ENCODE peak calls at places on chromosomes 12 and 14, in ten cellular contexts. N, Y, A, G, W, V, Q, S, I and K are unnamed samples.

GRCh38 chr12:53172352-53172751 is 8.2 kb upstream of the ZNF740 start:
- DNase-seq in N (no peak), Y (no peak), A (no peak), G (no peak), W (no peak), V (peak; percentile 81), Q (no peak), S (no peak), I (no peak), K (no peak)

GRCh38 chr12:96255077-96255476 is 60.9 kb downstream of the ELK3 start:
- DNase-seq in N (no peak), Y (no peak), A (no peak), G (no peak), W (no peak), V (peak; percentile 57), Q (no peak), S (no peak), I (peak; percentile 81), K (no peak)

GRCh38 chr12:15428632-15429031 is 106.3 kb downstream of the PTPRO start:
- DNase-seq in N (no peak), Y (no peak), A (no peak), G (no peak), W (no peak), V (no peak), Q (no peak), S (no peak), I (no peak), K (no peak)

GRCh38 chr12:57226588-57227314 is 2.8 kb upstream of the SHMT2 start:
- DNase-seq in N (no peak), Y (no peak), A (peak; percentile 55), G (no peak), W (no peak), V (no peak), Q (no peak), S (no peak), I (no peak), K (peak; percentile 31)

GRCh38 chr12:12439636-12440035 is 82.8 kb downstream of the BORCS5 start:
- DNase-seq in N (no peak), Y (peak; percentile 77), A (no peak), G (no peak), W (no peak), V (peak; percentile 91), Q (no peak), S (no peak), I (no peak), K (peak; percentile 45)

GRCh38 chr12:66516133-66516532 is 162.7 kb downstream of the GRIP1 start:
- DNase-seq in N (no peak), Y (no peak), A (peak; percentile 5), G (no peak), W (no peak), V (no peak), Q (no peak), S (no peak), I (no peak), K (no peak)

GRCh38 chr14:56099081-56099797 is 19.0 kb upstream of the PELI2 start:
- DNase-seq in N (no peak), Y (no peak), A (no peak), G (no peak), W (no peak), V (no peak), Q (no peak), S (no peak), I (no peak), K (no peak)

GRCh38 chr12:55847033-55847432 is 4.3 kb upstream of the MMP19 start:
- DNase-seq in N (no peak), Y (no peak), A (no peak), G (no peak), W (no peak), V (peak; percentile 83), Q (no peak), S (no peak), I (peak; percentile 67), K (no peak)

GRCh38 chr14:22780941-22781605 is 14.6 kb downstream of the OXA1L start:
- DNase-seq in N (no peak), Y (no peak), A (no peak), G (no peak), W (no peak), V (peak; percentile 5), Q (no peak), S (no peak), I (no peak), K (no peak)

GRCh38 chr14:87898301-87898700 is 94.7 kb downstream of the GALC start:
- DNase-seq in N (no peak), Y (no peak), A (no peak), G (no peak), W (no peak), V (peak; percentile 0), Q (no peak), S (no peak), I (no peak), K (no peak)

GRCh38 chr12:94769040-94769420 is 118.7 kb upstream of the TMCC3 start:
- DNase-seq in N (no peak), Y (no peak), A (no peak), G (no peak), W (no peak), V (no peak), Q (peak; percentile 73), S (no peak), I (no peak), K (peak; percentile 31)

GRCh38 chr12:91189526-91189925 is 6.9 kb upstream of the DCN start:
- DNase-seq in N (no peak), Y (no peak), A (no peak), G (no peak), W (no peak), V (peak; percentile 65), Q (no peak), S (no peak), I (no peak), K (no peak)

GRCh38 chr12:48946206-48946605 is 11.1 kb downstream of the ARF3 start:
- DNase-seq in N (no peak), Y (no peak), A (no peak), G (no peak), W (no peak), V (peak; percentile 72), Q (no peak), S (no peak), I (no peak), K (no peak)

GRCh38 chr12:116910645-116911449 is at the start of gene FBXW8:
- DNase-seq in N (peak; percentile 15), Y (peak; percentile 86), A (peak; percentile 87), G (peak; percentile 48), W (peak; percentile 69), V (peak; percentile 66), Q (peak; percentile 66), S (peak; percentile 76), I (peak; percentile 83), K (peak; percentile 75)
- TF ChIP-seq POLR2A in N (no peak), Y (peak; percentile 81), A (peak; percentile 66), G (peak; percentile 56), W (peak; percentile 11), V (peak; percentile 84), Q (no peak), S (peak; percentile 54), I (peak; percentile 43), K (peak; percentile 39)

GRCh38 chr12:69238589-69239285 is 632 bp upstream of the CPSF6 start:
- DNase-seq in N (no peak), Y (no peak), A (no peak), G (no peak), W (no peak), V (no peak), Q (no peak), S (no peak), I (no peak), K (no peak)
- TF ChIP-seq POLR2A in N (no peak), Y (no peak), A (no peak), G (no peak), W (no peak), V (no peak), Q (no peak), S (no peak), I (no peak), K (no peak)

GRCh38 chr12:50287271-50287670 is 4.0 kb upstream of the LIMA1 start:
- DNase-seq in N (no peak), Y (no peak), A (no peak), G (no peak), W (no peak), V (no peak), Q (no peak), S (no peak), I (no peak), K (no peak)

GRCh38 chr12:50285253-50285652 is 1.9 kb upstream of the LIMA1 start:
- DNase-seq in N (no peak), Y (no peak), A (no peak), G (no peak), W (no peak), V (no peak), Q (no peak), S (no peak), I (no peak), K (no peak)

GRCh38 chr12:50282581-50283229 is 615 bp downstream of the LIMA1 start:
- DNase-seq in N (peak; percentile 42), Y (no peak), A (peak; percentile 35), G (no peak), W (no peak), V (peak; percentile 77), Q (no peak), S (peak; percentile 50), I (no peak), K (peak; percentile 47)

GRCh38 chr12:50283924-50284236 is 560 bp upstream of the LIMA1 start:
- DNase-seq in N (no peak), Y (no peak), A (no peak), G (no peak), W (no peak), V (no peak), Q (no peak), S (peak; percentile 25), I (no peak), K (no peak)

DNA sequence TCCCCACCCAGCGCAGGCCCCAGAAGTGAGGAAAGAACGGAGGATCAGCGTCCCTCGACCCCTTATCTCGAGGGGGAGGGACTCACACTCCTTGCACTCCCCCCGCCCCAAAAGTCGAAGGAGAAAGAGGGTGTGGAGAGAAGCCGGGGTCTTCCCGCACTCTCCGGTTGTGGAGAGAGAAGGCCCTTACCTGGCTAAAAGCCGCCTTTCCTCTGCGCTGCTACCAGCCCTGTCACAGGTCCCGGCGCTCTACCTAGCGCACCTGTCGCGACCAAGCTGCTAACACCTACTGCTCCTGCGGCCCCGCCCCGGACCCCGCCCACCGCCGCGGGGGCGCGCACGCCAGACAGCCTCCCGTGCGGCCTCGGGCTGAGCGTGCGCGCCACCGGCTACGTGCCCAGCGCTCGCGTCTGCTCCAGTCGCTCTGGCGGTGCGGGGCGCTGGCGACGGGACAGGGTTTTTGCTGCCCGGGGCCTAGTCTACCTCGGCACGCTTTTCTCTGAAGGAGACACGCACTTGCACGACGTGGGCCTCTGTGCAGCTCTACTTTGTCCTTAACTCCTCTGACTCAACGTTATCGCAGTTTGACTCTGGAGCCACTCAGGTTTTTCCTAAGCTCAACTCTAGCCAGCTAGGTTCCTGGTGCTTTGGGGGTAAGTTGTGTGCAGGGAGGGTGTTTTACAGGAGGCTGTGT is at the start of gene LIMA1:
- DNase-seq in N (peak; percentile 79), Y (peak; percentile 86), A (peak; percentile 96), G (peak; percentile 78), W (peak; percentile 90), V (peak; percentile 75), Q (peak; percentile 87), S (peak; percentile 99), I (peak; percentile 92), K (peak; percentile 93)
- TF ChIP-seq POLR2A in N (peak; percentile 52), Y (peak; percentile 99), A (peak; percentile 89), G (peak; percentile 88), W (peak; percentile 18), V (peak; percentile 30), Q (peak; percentile 95), S (peak; percentile 97), I (peak; percentile 74), K (peak; percentile 88)

DNA sequence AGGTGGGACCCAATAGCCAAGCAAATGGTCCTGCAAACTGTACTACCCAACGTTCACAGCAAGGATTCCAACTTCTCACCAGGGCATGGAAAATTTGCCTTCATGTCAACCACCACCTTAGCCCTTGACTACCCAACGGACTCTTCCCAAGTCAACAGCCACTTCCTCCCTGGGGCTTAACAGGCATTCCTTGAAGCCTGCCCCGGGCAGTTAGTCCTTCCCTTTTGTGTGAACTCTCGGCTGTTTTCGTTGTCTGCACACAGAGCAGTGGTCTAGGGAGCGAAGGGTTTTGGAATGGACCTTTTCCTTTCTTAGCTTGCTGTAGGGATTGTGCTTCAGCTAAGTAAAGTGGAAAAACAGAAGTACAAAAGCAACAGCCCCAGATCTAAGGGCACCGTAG is 35.2 kb upstream of the TCL1B start:
- DNase-seq in N (no peak), Y (no peak), A (no peak), G (no peak), W (no peak), V (no peak), Q (no peak), S (no peak), I (no peak), K (no peak)
- TF ChIP-seq POLR2A in N (no peak), Y (no peak), A (no peak), G (no peak), W (no peak), V (no peak), Q (no peak), S (no peak), I (no peak), K (no peak)